ENCODE peak calls at places on chromosomes 3 and 15, in eight cellular contexts. H is Peyer's patch, Z is GM23338, I is ovary, Y is endodermal cell, O is astrocyte, W is lung, V is left ventricle myocardium inferior. K is an unnamed sample.

GRCh38 chr3:194688207-194688711 is 2.6 kb downstream of the FAM43A start:
- DNase-seq in Y (peak; percentile 84), Z (peak; percentile 75), I (peak; percentile 37), H (peak; percentile 86), V (peak; percentile 56), W (no peak), O (no peak), K (no peak)

GRCh38 chr3:11050666-11051323 is 58.2 kb downstream of the SLC6A1 start:
- DNase-seq in Y (no peak), Z (no peak), V (no peak), H (no peak), O (no peak), I (no peak), W (no peak), K (no peak)

GRCh38 chr3:42678447-42678846 is 6.9 kb upstream of the KLHL40 start:
- DNase-seq in Y (no peak), V (no peak), O (no peak), H (no peak), I (no peak), Z (no peak), W (no peak), K (no peak)

GRCh38 chr15:39898317-39898716 is 21.7 kb downstream of the GPR176 start:
- DNase-seq in Y (no peak), W (no peak), O (no peak), H (no peak), Z (no peak), V (no peak), I (no peak), K (no peak)

GRCh38 chr3:120449701-120450216 is 1.0 kb downstream of the FSTL1 start:
- DNase-seq in Y (no peak), I (no peak), W (no peak), V (no peak), O (peak; percentile 63), H (no peak), Z (no peak), K (no peak)

GRCh38 chr3:188721990-188722389 is 449.8 kb upstream of the TPRG1 start:
- DNase-seq in Z (no peak), O (no peak), I (no peak), Y (no peak), H (no peak), V (no peak), W (no peak), K (no peak)

GRCh38 chr15:74011610-74012009 is 17.1 kb downstream of the PML start:
- DNase-seq in W (peak; percentile 53), Z (no peak), I (peak; percentile 53), H (peak; percentile 52), O (peak; percentile 24), V (peak; percentile 62), Y (no peak), K (no peak)

GRCh38 chr3:73745429-73746247 is 120.9 kb upstream of the PDZRN3 start:
- DNase-seq in W (no peak), H (no peak), I (peak; percentile 49), Y (no peak), O (no peak), Z (no peak), V (no peak), K (no peak)

GRCh38 chr15:44836094-44836493 is 99.8 kb downstream of the TRIM69 start:
- DNase-seq in O (no peak), Y (no peak), Z (no peak), H (no peak), V (no peak), W (no peak), I (no peak), K (no peak)

GRCh38 chr15:59307164-59307535 is 65.5 kb downstream of the MYO1E start:
- DNase-seq in O (no peak), I (no peak), W (no peak), Z (no peak), Y (peak; percentile 35), H (no peak), V (no peak), K (no peak)

GRCh38 chr3:157469571-157470294 is 33.1 kb downstream of the PTX3 start:
- DNase-seq in Z (no peak), Y (no peak), O (no peak), H (no peak), I (no peak), V (no peak), W (no peak), K (no peak)

GRCh38 chr15:28955160-28955502 is 69.4 kb downstream of the APBA2 start:
- DNase-seq in H (peak; percentile 48), Z (no peak), Y (peak; percentile 10), V (no peak), W (no peak), O (peak; percentile 81), I (no peak), K (no peak)

GRCh38 chr3:195461518-195462307 is 18.9 kb upstream of the ACAP2 start:
- DNase-seq in I (no peak), W (no peak), H (no peak), O (no peak), Y (peak; percentile 48), V (no peak), Z (no peak), K (no peak)

GRCh38 chr3:57952208-57952631 is 56.0 kb upstream of the FLNB start:
- DNase-seq in W (no peak), O (peak; percentile 98), Z (peak; percentile 81), Y (peak; percentile 88), V (peak; percentile 62), I (peak; percentile 41), H (no peak), K (no peak)

GRCh38 chr3:10348404-10348721 is 27.5 kb upstream of the SEC13 start:
- DNase-seq in V (no peak), O (no peak), H (no peak), Z (no peak), I (no peak), Y (no peak), W (no peak), K (no peak)

GRCh38 chr15:94984886-94985285 is 753.5 kb downstream of the MCTP2 start:
- DNase-seq in O (no peak), Z (no peak), W (no peak), I (no peak), V (no peak), Y (no peak), H (no peak), K (no peak)

GRCh38 chr3:23712656-23713559 is 92.8 kb upstream of the UBE2E1 start:
- DNase-seq in Y (peak; percentile 91), W (no peak), Z (peak; percentile 95), I (peak; percentile 54), O (peak; percentile 93), V (peak; percentile 27), H (no peak), K (no peak)

GRCh38 chr15:57667171-57667924 is 39.2 kb upstream of the POLR2M start:
- DNase-seq in W (no peak), Z (peak; percentile 38), Y (no peak), I (no peak), O (peak; percentile 70), V (no peak), H (no peak), K (no peak)

GRCh38 chr3:114093001-114093350 is 36.4 kb downstream of the QTRT2 start:
- DNase-seq in V (no peak), Z (no peak), W (no peak), I (no peak), Y (no peak), O (no peak), H (no peak), K (no peak)

GRCh38 chr15:89835190-89835564 is 20.5 kb upstream of the ANPEP start:
- DNase-seq in V (no peak), Y (no peak), H (no peak), O (no peak), I (no peak), Z (no peak), W (no peak), K (no peak)
- H3K4me1 ChIP-seq in V (peaks cover 25% of the 10 kb centered on the region), Y (no peaks in the 10 kb centered on the region), H (no peaks in the 10 kb centered on the region), O (peaks cover 31% of the 10 kb centered on the region), I (no peaks in the 10 kb centered on the region), Z (no peaks in the 10 kb centered on the region), W (no peaks in the 10 kb centered on the region), K (peaks cover 26% of the 10 kb centered on the region)

DNA sequence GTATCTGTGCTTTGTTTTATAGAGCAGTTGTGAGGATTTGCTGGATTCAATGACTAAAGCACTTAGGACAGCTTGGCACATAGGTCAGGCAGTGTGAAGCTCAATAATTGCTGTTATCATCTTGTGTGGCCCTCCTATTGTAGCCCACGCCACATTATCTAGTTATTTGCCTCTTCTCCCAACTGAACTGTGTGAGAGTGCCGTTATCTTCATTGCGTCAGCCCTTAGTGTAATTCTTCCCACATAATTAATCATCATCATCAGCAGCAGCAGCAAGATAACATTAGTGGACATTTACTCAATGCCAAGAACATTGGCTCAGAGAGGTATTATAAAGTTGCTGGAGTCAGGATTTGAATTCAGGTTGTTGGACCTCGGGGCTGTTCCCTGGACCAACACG is 254.1 kb downstream of the CACNA2D3 start:
- DNase-seq in H (no peak), Y (no peak), V (no peak), I (no peak), Z (no peak), O (peak; percentile 50), W (no peak), K (no peak)
- H3K27ac ChIP-seq in H (no peak overlapping the region), Y (no peak overlapping the region), V (peak overlapping the region; percentile 54), I (no peak overlapping the region), Z (no peak overlapping the region), O (no peak overlapping the region), W (no peak overlapping the region), K (no peak overlapping the region)

DNA sequence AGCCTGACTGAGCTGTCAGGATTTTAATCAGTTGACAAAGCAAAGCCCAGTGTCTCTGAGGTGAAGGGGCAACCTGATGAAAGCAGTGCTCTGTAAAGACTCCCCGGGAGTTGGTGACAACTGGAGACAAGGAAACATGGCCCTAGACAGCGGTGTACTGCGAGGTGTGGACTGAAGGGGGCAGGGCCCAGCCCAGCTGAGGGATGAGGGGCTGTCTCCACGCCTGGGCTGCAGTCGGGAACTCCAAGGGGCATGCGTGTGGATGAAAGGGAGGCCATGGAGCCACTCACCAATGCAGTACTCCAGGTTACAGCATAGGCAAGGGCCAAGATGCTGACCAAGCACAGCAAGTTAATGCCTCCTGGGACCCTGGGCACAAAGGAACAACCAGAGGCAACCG is 45.1 kb downstream of the SCAP start:
- DNase-seq in H (no peak), Z (no peak), V (no peak), W (peak; percentile 16), I (no peak), Y (peak; percentile 22), O (no peak), K (no peak)
- H3K36me3 ChIP-seq in H (no peaks in the 10 kb centered on the region), Z (no peaks in the 10 kb centered on the region), V (peaks cover 79% of the 10 kb centered on the region), W (peaks cover 52% of the 10 kb centered on the region), I (no peaks in the 10 kb centered on the region), Y (peaks cover 70% of the 10 kb centered on the region), O (peaks cover 9% of the 10 kb centered on the region), K (peaks cover 22% of the 10 kb centered on the region)

GRCh38 chr3:177947901-177948300 is 588.3 kb upstream of the KCNMB2 start:
- DNase-seq in V (no peak), Y (no peak), O (no peak), W (no peak), I (no peak), Z (no peak), H (no peak), K (no peak)

GRCh38 chr3:177948716-177949422 is 587.4 kb upstream of the KCNMB2 start:
- DNase-seq in V (no peak), Z (no peak), H (no peak), Y (no peak), O (no peak), I (no peak), W (no peak), K (no peak)

GRCh38 chr3:177946515-177946914 is 589.7 kb upstream of the KCNMB2 start:
- DNase-seq in H (no peak), Y (no peak), O (no peak), W (no peak), Z (no peak), V (no peak), I (no peak), K (no peak)

GRCh38 chr3:177945999-177946398 is 590.2 kb upstream of the KCNMB2 start:
- DNase-seq in W (no peak), I (no peak), O (no peak), H (no peak), Z (no peak), Y (no peak), V (no peak), K (no peak)

GRCh38 chr3:177946965-177947364 is 589.3 kb upstream of the KCNMB2 start:
- DNase-seq in Y (no peak), V (no peak), I (no peak), W (no peak), H (no peak), O (no peak), Z (no peak), K (no peak)
- H3K4me1 ChIP-seq in Y (no peaks in the 10 kb centered on the region), V (no peaks in the 10 kb centered on the region), I (no peaks in the 10 kb centered on the region), W (no peaks in the 10 kb centered on the region), H (no peaks in the 10 kb centered on the region), O (no peaks in the 10 kb centered on the region), Z (peaks cover 3% of the 10 kb centered on the region), K (no peaks in the 10 kb centered on the region)